ENCODE peak calls at places on chromosomes 6 and 20, in four cellular contexts. T, B, X and Q are unnamed samples.

GRCh38 chr20:47875302-47876025 is 90.2 kb upstream of the SULF2 start:
- DNase-seq in T (no peak), B (no peak), X (no peak), Q (no peak)

GRCh38 chr20:60108397-60108796 is 150.2 kb downstream of the CDH26 start:
- DNase-seq in B (no peak), T (peak), X (no peak), Q (peak)

GRCh38 chr20:62894261-62894660 is 32.0 kb downstream of the DIDO1 start:
- DNase-seq in B (no peak), X (no peak), T (no peak), Q (no peak)

GRCh38 chr6:4360920-4361319 is 225.5 kb upstream of the ECI2 start:
- DNase-seq in B (no peak), T (no peak), X (no peak), Q (no peak)

GRCh38 chr6:113805167-113805835 is 51.8 kb upstream of the MARCKS start:
- DNase-seq in X (no peak), B (no peak), T (no peak), Q (no peak)

GRCh38 chr20:43238833-43239232 is 49.1 kb upstream of the PTPRT start:
- DNase-seq in B (no peak), T (no peak), X (no peak), Q (no peak)

GRCh38 chr6:113500221-113500620 is 356.9 kb upstream of the MARCKS start:
- DNase-seq in T (no peak), X (no peak), B (no peak), Q (no peak)

GRCh38 chr6:30570760-30571084 is 520 bp upstream of the ABCF1 start:
- DNase-seq in X (no peak), B (no peak), T (no peak), Q (no peak)

GRCh38 chr6:159169193-159169555 is at the start of gene FNDC1:
- DNase-seq in X (no peak), B (peak), T (no peak), Q (no peak)

GRCh38 chr20:32484221-32485125 is 100.7 kb downstream of the NOL4L start:
- DNase-seq in X (no peak), T (no peak), B (no peak), Q (no peak)

GRCh38 chr6:296151-297122 is 4.2 kb downstream of the DUSP22 start:
- DNase-seq in B (no peak), X (no peak), T (no peak), Q (no peak)

GRCh38 chr6:166588691-166589333 is 2.3 kb upstream of the RAMACL start:
- DNase-seq in T (peak), X (no peak), B (no peak), Q (peak)

GRCh38 chr20:46088409-46089075 is 1.2 kb downstream of the NCOA5 start:
- DNase-seq in X (no peak), T (no peak), B (no peak), Q (no peak)

GRCh38 chr6:1901556-1901955 is 291.8 kb downstream of the FOXC1 start:
- DNase-seq in B (no peak), X (peak), T (no peak), Q (no peak)

GRCh38 chr6:112735129-112735528 is 388.0 kb downstream of the RFPL4B start:
- DNase-seq in T (no peak), X (no peak), B (no peak), Q (no peak)

GRCh38 chr20:22805970-22806369 is 221.6 kb upstream of the FOXA2 start:
- DNase-seq in B (no peak), T (no peak), X (no peak), Q (no peak)

GRCh38 chr6:163640641-163641040 is 226.1 kb downstream of the QKI start:
- DNase-seq in B (no peak), T (no peak), X (no peak), Q (no peak)

GRCh38 chr20:10216146-10216741 is 2.4 kb upstream of the SNAP25 start:
- DNase-seq in B (no peak), X (no peak), T (no peak), Q (no peak)

GRCh38 chr6:47034919-47035318 is 7.2 kb downstream of the ADGRF1 start:
- DNase-seq in X (peak), T (peak), B (no peak), Q (peak)

GRCh38 chr6:84867521-84867920 is 103.1 kb upstream of the TBX18 start:
- DNase-seq in B (no peak), X (no peak), T (peak), Q (peak)